ENCODE peak calls at places on chromosome 7, in nine cellular contexts. P is spleen, H is stomach, R is sigmoid colon, C is HepG2, T is K562, B is HCT116, N is breast epithelium, J is endothelial cell of umbilical vein. I is an unnamed sample.

GRCh38 chr7:39228946-39229345 is 251.2 kb downstream of the POU6F2 start:
- DNase-seq in R (no peak), C (no peak), P (no peak), B (no peak), T (no peak), N (no peak), J (no peak), H (no peak), I (no peak)

GRCh38 chr7:148712610-148713330 is 14.1 kb downstream of the CUL1 start:
- DNase-seq in P (no peak), B (no peak), N (no peak), H (no peak), J (no peak), R (no peak), T (no peak), C (no peak), I (no peak)

GRCh38 chr7:149787428-149788299 is 14.3 kb upstream of the ZNF467 start:
- DNase-seq in N (no peak), H (peak; percentile 53), J (peak; percentile 28), C (no peak), P (no peak), B (no peak), R (no peak), T (peak; percentile 85), I (no peak)

GRCh38 chr7:112205348-112206237 is 606 bp downstream of the DOCK4 start:
- DNase-seq in T (peak; percentile 48), B (peak; percentile 7), N (no peak), J (peak; percentile 65), H (peak; percentile 50), R (peak; percentile 75), C (peak; percentile 48), P (peak; percentile 93), I (peak; percentile 80)

GRCh38 chr7:107687656-107688055 is 27.0 kb downstream of the SLC26A4 start:
- DNase-seq in N (no peak), R (no peak), J (peak; percentile 12), P (no peak), T (no peak), B (peak; percentile 33), H (no peak), C (no peak), I (no peak)

GRCh38 chr7:142992427-142992826 is 30.3 kb upstream of the KEL start:
- DNase-seq in H (no peak), R (no peak), N (no peak), P (no peak), B (no peak), J (no peak), T (no peak), C (no peak), I (no peak)

GRCh38 chr7:152136623-152137022 is 111.1 kb downstream of the GALNT11 start:
- DNase-seq in J (no peak), N (no peak), C (no peak), B (no peak), T (no peak), P (no peak), R (no peak), H (no peak), I (no peak)

GRCh38 chr7:20133803-20134202 is 83.4 kb downstream of the MACC1 start:
- DNase-seq in R (no peak), P (no peak), T (no peak), N (no peak), C (no peak), B (no peak), J (no peak), H (no peak), I (no peak)

DNA sequence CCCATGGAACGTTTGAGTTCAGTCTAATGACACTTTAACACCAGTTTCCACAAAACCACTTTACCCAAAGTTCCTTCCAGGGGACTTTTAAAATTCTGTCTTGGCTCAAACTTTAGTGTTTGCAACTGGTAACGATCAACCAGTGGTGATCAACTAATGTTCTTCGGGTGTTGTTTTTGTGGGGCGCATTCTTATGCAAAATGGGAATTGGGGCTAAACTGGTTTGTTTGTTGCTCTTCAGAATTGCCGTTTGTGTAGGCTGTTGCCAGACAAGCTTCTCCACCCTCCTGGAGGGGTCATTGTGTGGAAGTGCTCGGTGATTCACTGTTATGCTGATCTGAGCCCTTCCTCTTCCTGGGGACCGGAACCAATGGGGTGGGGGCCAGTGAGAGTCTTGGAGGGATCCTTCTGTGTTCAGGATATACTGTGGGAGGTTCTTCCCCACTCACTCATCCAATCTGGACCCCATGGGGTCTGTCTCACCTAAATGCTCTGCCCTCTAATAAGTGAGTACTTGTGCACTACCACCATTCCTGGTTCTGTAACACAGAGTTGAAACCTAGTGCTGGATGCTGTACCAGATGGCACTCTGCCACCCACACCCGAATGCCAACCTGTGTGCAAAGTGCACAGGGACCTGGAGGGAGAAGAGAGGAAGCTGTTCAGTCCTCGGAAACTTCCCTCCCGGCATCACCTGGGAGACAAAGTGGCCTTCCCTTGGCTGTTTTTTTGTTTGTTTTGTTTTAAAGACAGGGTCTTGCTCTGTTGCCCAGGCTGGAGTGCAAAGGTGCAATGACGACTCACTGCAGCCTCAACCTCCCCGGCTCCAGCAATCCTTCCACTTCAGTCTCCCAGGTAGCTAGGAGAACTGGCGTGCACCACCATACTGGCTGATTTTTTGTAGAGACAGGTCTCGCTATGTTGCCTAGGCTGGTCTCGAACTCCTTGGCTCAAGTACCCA is 2.1 kb downstream of the NFE2L3 start:
- DNase-seq in T (peak; percentile 37), H (peak; percentile 77), C (no peak), N (no peak), R (no peak), B (no peak), P (no peak), J (peak; percentile 79), I (peak; percentile 67)
- H3K4me3 ChIP-seq in T (peak overlapping the region; percentile 75), H (no peak overlapping the region), C (no peak overlapping the region), N (no peak overlapping the region), R (no peak overlapping the region), B (peak overlapping the region; percentile 62), P (peak overlapping the region; percentile 79), J (peak overlapping the region; percentile 29), I (peak overlapping the region; percentile 75)

GRCh38 chr7:29143698-29144203 is 2.6 kb downstream of the CPVL start:
- DNase-seq in H (no peak), N (no peak), R (no peak), T (no peak), C (peak; percentile 35), J (no peak), P (no peak), B (no peak), I (no peak)

GRCh38 chr7:29147821-29148220 is 1.5 kb upstream of the CPVL start:
- DNase-seq in P (no peak), H (no peak), R (no peak), C (no peak), J (no peak), N (no peak), B (no peak), T (no peak), I (no peak)

GRCh38 chr7:29146082-29146706 is at the start of gene CPVL:
- DNase-seq in J (no peak), B (peak; percentile 29), C (peak; percentile 71), N (no peak), H (peak; percentile 28), R (peak; percentile 87), P (peak; percentile 84), T (no peak), I (peak; percentile 67)

GRCh38 chr7:29145553-29146081 is 720 bp downstream of the CPVL start:
- DNase-seq in C (no peak), T (no peak), P (no peak), N (no peak), R (no peak), B (no peak), H (no peak), J (no peak), I (no peak)

DNA sequence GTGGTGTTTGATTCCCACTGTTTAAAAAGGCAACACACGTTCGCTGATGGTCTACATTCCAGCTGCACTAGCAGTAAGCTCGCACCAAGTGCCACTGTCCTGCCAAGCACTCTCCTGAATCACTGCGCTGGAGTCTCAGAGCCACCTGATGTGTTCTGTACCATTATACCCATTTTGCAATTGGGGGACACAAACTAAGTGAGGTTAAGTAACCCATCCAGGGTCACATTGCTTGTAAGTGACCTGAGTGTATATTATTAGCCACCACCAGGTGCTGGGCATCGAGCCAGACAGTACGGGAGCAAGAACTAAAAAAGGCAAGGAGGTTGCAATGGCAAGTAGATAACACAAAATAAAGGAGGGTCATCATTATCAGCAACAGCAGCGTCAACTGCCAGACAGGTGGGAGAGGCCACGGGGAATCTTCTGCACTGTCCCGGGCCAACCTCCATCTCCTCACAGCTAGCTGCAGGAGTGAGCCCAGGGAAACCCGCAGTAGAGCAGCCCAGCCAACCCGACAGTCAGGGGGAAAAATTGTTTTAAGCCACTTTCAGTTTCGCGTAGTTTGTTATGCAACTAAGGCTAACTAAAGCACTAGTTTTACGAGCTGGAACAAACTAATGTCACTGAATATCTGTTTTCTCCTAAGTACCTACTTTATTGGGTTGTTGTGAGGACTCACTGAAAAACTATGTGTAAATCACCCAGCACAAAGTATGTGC is 712 bp upstream of the CPVL start:
- DNase-seq in C (peak; percentile 60), R (peak; percentile 70), H (peak; percentile 45), P (no peak), N (no peak), T (no peak), B (peak; percentile 8), J (no peak), I (no peak)
- TF ChIP-seq POLR2AphosphoS5 in C (no peak), R (no peak), H (no peak), P (peak; percentile 28), N (no peak), T (no peak), B (no peak), J (no peak), I (no peak)

GRCh38 chr7:74174606-74175082 is 488 bp downstream of the EIF4H start:
- DNase-seq in H (peak; percentile 31), N (no peak), R (peak; percentile 78), P (no peak), B (no peak), J (peak; percentile 69), C (peak; percentile 30), T (no peak), I (peak; percentile 81)
- TF ChIP-seq POLR2A in H (no peak), N (no peak), R (no peak), P (no peak), B (no peak), J (no peak), C (no peak), T (peak; percentile 29), I (no peak)

GRCh38 chr7:90948085-90948484 is 316.1 kb upstream of the FZD1 start:
- DNase-seq in J (no peak), T (no peak), P (no peak), H (no peak), B (no peak), C (no peak), N (no peak), R (no peak), I (no peak)

GRCh38 chr7:90955641-90956207 is 308.5 kb upstream of the FZD1 start:
- DNase-seq in J (no peak), N (no peak), P (no peak), C (no peak), R (no peak), H (no peak), B (no peak), T (no peak), I (no peak)

GRCh38 chr7:90951986-90952648 is 312.1 kb upstream of the FZD1 start:
- DNase-seq in R (no peak), C (no peak), T (no peak), H (no peak), J (no peak), B (no peak), N (no peak), P (no peak), I (no peak)

GRCh38 chr7:90951229-90951628 is 313.0 kb upstream of the FZD1 start:
- DNase-seq in J (no peak), H (no peak), B (no peak), C (no peak), P (no peak), T (no peak), N (no peak), R (no peak), I (no peak)

DNA sequence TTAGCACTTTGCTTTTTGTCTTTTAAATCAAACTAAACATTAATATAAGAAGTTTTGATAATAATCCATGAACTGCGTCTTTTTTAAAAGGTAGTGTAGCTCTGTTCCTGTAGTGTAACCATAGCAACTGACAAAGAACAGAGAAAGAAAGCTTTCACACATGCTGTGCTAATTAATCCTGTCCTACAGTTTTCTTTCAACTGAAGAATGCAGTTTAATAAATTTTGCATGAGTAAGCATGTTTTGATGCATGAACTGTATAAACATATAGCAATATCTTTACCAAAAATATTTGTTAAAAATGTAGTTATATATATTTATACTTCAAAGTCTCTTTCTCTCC is 311.6 kb upstream of the FZD1 start:
- DNase-seq in H (no peak), N (no peak), T (no peak), J (no peak), C (no peak), P (no peak), B (no peak), R (no peak), I (no peak)
- H3K4me3 ChIP-seq in H (no peak overlapping the region), N (no peak overlapping the region), T (no peak overlapping the region), J (no peak overlapping the region), C (no peak overlapping the region), P (no peak overlapping the region), B (no peak overlapping the region), R (no peak overlapping the region), I (no peak overlapping the region)

I was measured in suprapubic skin.